ENCODE peak calls at places on chromosome 10, in seven cellular contexts. One of them, this sample, is unnamed.

GRCh38 chr10:125102216-125102615 is 58.1 kb downstream of the CTBP2 start:
- DNase-seq in HTR-8/SVneo: no peak
- DNase-seq in neural progenitor cell: no peak
- DNase-seq in AG08395: peak; percentile 60
- DNase-seq in GM04504: peak; percentile 53
- DNase-seq in RWPE2: no peak
- DNase-seq in M059J: peak; percentile 23
- DNase-seq in this sample: no peak

GRCh38 chr10:79237801-79238520 is 109.3 kb upstream of the PPIF start:
- DNase-seq in HTR-8/SVneo: no peak
- DNase-seq in neural progenitor cell: no peak
- DNase-seq in AG08395: no peak
- DNase-seq in GM04504: no peak
- DNase-seq in RWPE2: no peak
- DNase-seq in M059J: peak; percentile 71
- DNase-seq in this sample: no peak

GRCh38 chr10:130357226-130357625 is 221.0 kb downstream of the GLRX3 start:
- DNase-seq in HTR-8/SVneo: no peak
- DNase-seq in neural progenitor cell: no peak
- DNase-seq in AG08395: no peak
- DNase-seq in GM04504: no peak
- DNase-seq in RWPE2: no peak
- DNase-seq in M059J: no peak
- DNase-seq in this sample: no peak

GRCh38 chr10:29524294-29524693 is 110.5 kb downstream of the SVIL start:
- DNase-seq in HTR-8/SVneo: no peak
- DNase-seq in neural progenitor cell: no peak
- DNase-seq in AG08395: no peak
- DNase-seq in GM04504: no peak
- DNase-seq in RWPE2: no peak
- DNase-seq in M059J: no peak
- DNase-seq in this sample: no peak

GRCh38 chr10:48785796-48786195 is 101.1 kb downstream of the WDFY4 start:
- DNase-seq in HTR-8/SVneo: no peak
- DNase-seq in neural progenitor cell: no peak
- DNase-seq in AG08395: no peak
- DNase-seq in GM04504: no peak
- DNase-seq in RWPE2: no peak
- DNase-seq in M059J: no peak
- DNase-seq in this sample: no peak

GRCh38 chr10:7826971-7827370 is 8.7 kb downstream of the TAF3 start:
- DNase-seq in HTR-8/SVneo: peak; percentile 43
- DNase-seq in neural progenitor cell: no peak
- DNase-seq in AG08395: peak; percentile 10
- DNase-seq in GM04504: no peak
- DNase-seq in RWPE2: no peak
- DNase-seq in M059J: peak; percentile 44
- DNase-seq in this sample: peak; percentile 54

GRCh38 chr10:60041489-60042133 is 135.3 kb upstream of the CCDC6 start:
- DNase-seq in HTR-8/SVneo: no peak
- DNase-seq in neural progenitor cell: no peak
- DNase-seq in AG08395: no peak
- DNase-seq in GM04504: no peak
- DNase-seq in RWPE2: no peak
- DNase-seq in M059J: no peak
- DNase-seq in this sample: no peak

GRCh38 chr10:106132956-106133355 is 1031.5 kb downstream of the SORCS1 start:
- DNase-seq in HTR-8/SVneo: no peak
- DNase-seq in neural progenitor cell: no peak
- DNase-seq in AG08395: no peak
- DNase-seq in GM04504: no peak
- DNase-seq in RWPE2: no peak
- DNase-seq in M059J: no peak
- DNase-seq in this sample: no peak

GRCh38 chr10:110311357-110311949 is 6.7 kb upstream of the SMNDC1 start:
- DNase-seq in HTR-8/SVneo: no peak
- DNase-seq in neural progenitor cell: peak; percentile 82
- DNase-seq in AG08395: peak; percentile 68
- DNase-seq in GM04504: no peak
- DNase-seq in RWPE2: no peak
- DNase-seq in M059J: peak; percentile 63
- DNase-seq in this sample: peak; percentile 78

GRCh38 chr10:84908491-84908890 is 580.1 kb downstream of the CCSER2 start:
- DNase-seq in HTR-8/SVneo: no peak
- DNase-seq in neural progenitor cell: no peak
- DNase-seq in AG08395: no peak
- DNase-seq in GM04504: no peak
- DNase-seq in RWPE2: no peak
- DNase-seq in M059J: peak; percentile 46
- DNase-seq in this sample: no peak

GRCh38 chr10:62744136-62744535 is 60.4 kb upstream of the ADO start:
- DNase-seq in HTR-8/SVneo: no peak
- DNase-seq in neural progenitor cell: no peak
- DNase-seq in AG08395: peak; percentile 65
- DNase-seq in GM04504: no peak
- DNase-seq in RWPE2: no peak
- DNase-seq in M059J: peak; percentile 55
- DNase-seq in this sample: no peak

This sample was measured in NCI-H460.